ENCODE peak calls at places on chromosome 5, in five cellular contexts. One of them, this sample, is unnamed.

GRCh38 chr5:73117088-73117755 is 3.2 kb upstream of the TMEM171 start:
- DNase-seq in right lobe of liver: no peak
- DNase-seq in stomach: no peak
- DNase-seq in heart left ventricle: no peak
- DNase-seq in tibial nerve: no peak
- DNase-seq in this sample: no peak

GRCh38 chr5:68239485-68239884 is 23.9 kb downstream of the PIK3R1 start:
- DNase-seq in right lobe of liver: peak; percentile 87
- DNase-seq in stomach: peak; percentile 63
- DNase-seq in heart left ventricle: peak; percentile 79
- DNase-seq in tibial nerve: peak; percentile 77
- DNase-seq in this sample: no peak

GRCh38 chr5:11683666-11684065 is 220.6 kb downstream of the CTNND2 start:
- DNase-seq in right lobe of liver: peak; percentile 42
- DNase-seq in stomach: no peak
- DNase-seq in heart left ventricle: peak; percentile 72
- DNase-seq in tibial nerve: peak; percentile 57
- DNase-seq in this sample: no peak

GRCh38 chr5:59732301-59732700 is 161.2 kb downstream of the PDE4D start:
- DNase-seq in right lobe of liver: no peak
- DNase-seq in stomach: no peak
- DNase-seq in heart left ventricle: no peak
- DNase-seq in tibial nerve: no peak
- DNase-seq in this sample: no peak

GRCh38 chr5:90473321-90474234 is 993 bp downstream of the MBLAC2 start:
- DNase-seq in right lobe of liver: peak; percentile 70
- DNase-seq in stomach: no peak
- DNase-seq in heart left ventricle: peak; percentile 51
- DNase-seq in tibial nerve: peak; percentile 33
- DNase-seq in this sample: no peak

GRCh38 chr5:159497221-159497620 is 166.9 kb upstream of the IL12B start:
- DNase-seq in right lobe of liver: no peak
- DNase-seq in stomach: no peak
- DNase-seq in heart left ventricle: no peak
- DNase-seq in tibial nerve: no peak
- DNase-seq in this sample: no peak

GRCh38 chr5:170471551-170472212 is 32.1 kb upstream of the KCNIP1 start:
- DNase-seq in right lobe of liver: no peak
- DNase-seq in stomach: no peak
- DNase-seq in heart left ventricle: no peak
- DNase-seq in tibial nerve: no peak
- DNase-seq in this sample: peak; percentile 85

GRCh38 chr5:169805527-169805934 is 168.5 kb downstream of the DOCK2 start:
- DNase-seq in right lobe of liver: no peak
- DNase-seq in stomach: no peak
- DNase-seq in heart left ventricle: no peak
- DNase-seq in tibial nerve: no peak
- DNase-seq in this sample: no peak

GRCh38 chr5:109163336-109163735 is 246.4 kb downstream of the PJA2 start:
- DNase-seq in right lobe of liver: no peak
- DNase-seq in stomach: no peak
- DNase-seq in heart left ventricle: no peak
- DNase-seq in tibial nerve: no peak
- DNase-seq in this sample: no peak

GRCh38 chr5:2908086-2908485 is 156.6 kb upstream of the IRX2 start:
- DNase-seq in right lobe of liver: no peak
- DNase-seq in stomach: no peak
- DNase-seq in heart left ventricle: no peak
- DNase-seq in tibial nerve: no peak
- DNase-seq in this sample: peak; percentile 20

GRCh38 chr5:159901772-159902171 is 14.5 kb upstream of the ADRA1B start:
- DNase-seq in right lobe of liver: no peak
- DNase-seq in stomach: no peak
- DNase-seq in heart left ventricle: no peak
- DNase-seq in tibial nerve: no peak
- DNase-seq in this sample: no peak

GRCh38 chr5:124538931-124539330 is 207.5 kb downstream of the ZNF608 start:
- DNase-seq in right lobe of liver: no peak
- DNase-seq in stomach: no peak
- DNase-seq in heart left ventricle: no peak
- DNase-seq in tibial nerve: no peak
- DNase-seq in this sample: no peak

GRCh38 chr5:17069995-17070405 is 133.9 kb upstream of the MYO10 start:
- DNase-seq in right lobe of liver: no peak
- DNase-seq in stomach: peak; percentile 70
- DNase-seq in heart left ventricle: no peak
- DNase-seq in tibial nerve: no peak
- DNase-seq in this sample: no peak

GRCh38 chr5:2833513-2833912 is 82.0 kb upstream of the IRX2 start:
- DNase-seq in right lobe of liver: no peak
- DNase-seq in stomach: no peak
- DNase-seq in heart left ventricle: no peak
- DNase-seq in tibial nerve: no peak
- DNase-seq in this sample: no peak

GRCh38 chr5:121987685-121988073 is 25.9 kb downstream of the SRFBP1 start:
- DNase-seq in right lobe of liver: no peak
- DNase-seq in stomach: no peak
- DNase-seq in heart left ventricle: no peak
- DNase-seq in tibial nerve: no peak
- DNase-seq in this sample: no peak

GRCh38 chr5:160071521-160072299 is 47.5 kb downstream of the PWWP2A start:
- DNase-seq in right lobe of liver: no peak
- DNase-seq in stomach: no peak
- DNase-seq in heart left ventricle: peak; percentile 51
- DNase-seq in tibial nerve: no peak
- DNase-seq in this sample: no peak

GRCh38 chr5:150075806-150076205 is 10.5 kb downstream of the CSF1R start:
- DNase-seq in right lobe of liver: no peak
- DNase-seq in stomach: peak; percentile 16
- DNase-seq in heart left ventricle: no peak
- DNase-seq in tibial nerve: no peak
- DNase-seq in this sample: peak; percentile 69

GRCh38 chr5:131296213-131296672 is 32.4 kb downstream of the CDC42SE2 start:
- DNase-seq in right lobe of liver: no peak
- DNase-seq in stomach: no peak
- DNase-seq in heart left ventricle: no peak
- DNase-seq in tibial nerve: no peak
- DNase-seq in this sample: no peak
- H3K9me3 ChIP-seq in right lobe of liver: no peaks in the 10 kb centered on the region
- H3K9me3 ChIP-seq in stomach: no peaks in the 10 kb centered on the region
- H3K9me3 ChIP-seq in heart left ventricle: no peaks in the 10 kb centered on the region
- H3K9me3 ChIP-seq in tibial nerve: no peaks in the 10 kb centered on the region
- H3K9me3 ChIP-seq in this sample: no peaks in the 10 kb centered on the region

GRCh38 chr5:151156732-151157402 is 712 bp downstream of the ANXA6 start:
- DNase-seq in right lobe of liver: no peak
- DNase-seq in stomach: no peak
- DNase-seq in heart left ventricle: peak; percentile 35
- DNase-seq in tibial nerve: no peak
- DNase-seq in this sample: no peak

GRCh38 chr5:151158287-151158661 is 695 bp upstream of the ANXA6 start:
- DNase-seq in right lobe of liver: no peak
- DNase-seq in stomach: no peak
- DNase-seq in heart left ventricle: no peak
- DNase-seq in tibial nerve: no peak
- DNase-seq in this sample: no peak

GRCh38 chr5:151159649-151160373 is 2.2 kb upstream of the ANXA6 start:
- DNase-seq in right lobe of liver: no peak
- DNase-seq in stomach: no peak
- DNase-seq in heart left ventricle: no peak
- DNase-seq in tibial nerve: no peak
- DNase-seq in this sample: no peak

GRCh38 chr5:151155777-151156731 is 1.5 kb downstream of the ANXA6 start:
- DNase-seq in right lobe of liver: peak; percentile 81
- DNase-seq in stomach: no peak
- DNase-seq in heart left ventricle: peak; percentile 56
- DNase-seq in tibial nerve: no peak
- DNase-seq in this sample: no peak

GRCh38 chr5:151157426-151158286 is at the start of gene ANXA6:
- DNase-seq in right lobe of liver: peak; percentile 91
- DNase-seq in stomach: peak; percentile 85
- DNase-seq in heart left ventricle: peak; percentile 95
- DNase-seq in tibial nerve: peak; percentile 75
- DNase-seq in this sample: no peak
- TF ChIP-seq POLR2A in right lobe of liver: peak; percentile 58
- TF ChIP-seq POLR2A in stomach: no peak
- TF ChIP-seq POLR2A in heart left ventricle: peak; percentile 74
- TF ChIP-seq POLR2A in tibial nerve: no peak
- TF ChIP-seq POLR2A in this sample: no peak

DNA sequence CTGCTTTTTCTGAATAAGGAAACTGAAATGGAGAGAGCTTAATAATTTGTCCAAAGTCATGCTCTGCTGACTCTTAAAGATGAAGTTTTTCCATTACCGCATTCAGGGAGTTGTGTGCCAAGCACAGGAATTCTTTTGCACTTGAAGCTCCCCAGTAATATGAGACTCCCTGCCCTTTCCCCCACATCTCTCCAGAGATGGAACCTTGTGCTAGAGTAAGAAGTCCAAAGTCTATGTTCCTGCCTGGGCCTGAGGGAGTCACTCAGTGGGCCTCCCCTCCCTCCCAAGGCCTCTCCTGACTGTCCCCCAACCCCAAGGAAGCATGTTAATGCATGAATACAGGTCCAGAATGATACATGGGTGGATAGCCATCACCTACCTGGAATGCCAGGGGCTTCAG is 173.3 kb upstream of the SEMA6A start:
- DNase-seq in right lobe of liver: no peak
- DNase-seq in stomach: no peak
- DNase-seq in heart left ventricle: no peak
- DNase-seq in tibial nerve: peak; percentile 7
- DNase-seq in this sample: no peak
- H3K36me3 ChIP-seq in right lobe of liver: no peaks in the 10 kb centered on the region
- H3K36me3 ChIP-seq in stomach: no peaks in the 10 kb centered on the region
- H3K36me3 ChIP-seq in heart left ventricle: no peaks in the 10 kb centered on the region
- H3K36me3 ChIP-seq in tibial nerve: no peaks in the 10 kb centered on the region
- H3K36me3 ChIP-seq in this sample: no peaks in the 10 kb centered on the region

GRCh38 chr5:77734885-77735284 is 41.3 kb downstream of the TBCA start:
- DNase-seq in right lobe of liver: no peak
- DNase-seq in stomach: no peak
- DNase-seq in heart left ventricle: no peak
- DNase-seq in tibial nerve: no peak
- DNase-seq in this sample: no peak
- H3K9me3 ChIP-seq in right lobe of liver: no peaks in the 10 kb centered on the region
- H3K9me3 ChIP-seq in stomach: peaks cover 10% of the 10 kb centered on the region
- H3K9me3 ChIP-seq in heart left ventricle: no peaks in the 10 kb centered on the region
- H3K9me3 ChIP-seq in tibial nerve: no peaks in the 10 kb centered on the region
- H3K9me3 ChIP-seq in this sample: no peaks in the 10 kb centered on the region

This sample was measured in vagina.